ENCODE peak calls at places on chromosomes 5 and 9, in nine cellular contexts. J is adipocyte; Y is pancreas; E is CD8-positive, alpha-beta memory T cell; L is right lobe of liver; V is tibial nerve; S is heart right ventricle; P is HepG2; X is heart left ventricle. F is an unnamed sample. For H3K4me1, the result is how much of the 10 kb centered on the place peaks cover.

GRCh38 chr9:35914307-35914807 is 5.1 kb downstream of the SPAAR start:
- DNase-seq in J (no peak), Y (peak), E (no peak), L (peak), V (no peak), S (peak), P (peak), X (peak), F (peak)

GRCh38 chr5:91469517-91470165 is 86.5 kb upstream of the ARRDC3 start:
- DNase-seq in J (no peak), Y (no peak), E (no peak), L (no peak), V (peak), S (no peak), P (no peak), X (no peak), F (no peak)

GRCh38 chr5:28495876-28496275 is 1457.5 kb upstream of the CDH9 start:
- DNase-seq in J (no peak), Y (no peak), E (no peak), L (no peak), V (no peak), S (no peak), P (no peak), X (no peak), F (no peak)

GRCh38 chr9:35000535-35001284 is 11.2 kb downstream of the DNAJB5 start:
- DNase-seq in J (no peak), Y (no peak), E (no peak), L (no peak), V (no peak), S (no peak), P (no peak), X (no peak), F (no peak)

GRCh38 chr9:33138768-33139167 is 28.4 kb downstream of the B4GALT1 start:
- DNase-seq in J (no peak), Y (no peak), E (no peak), L (peak), V (no peak), S (no peak), P (no peak), X (no peak), F (no peak)

GRCh38 chr9:124493218-124493617 is 14.0 kb downstream of the NR5A1 start:
- DNase-seq in J (no peak), Y (no peak), E (no peak), L (no peak), V (no peak), S (no peak), P (no peak), X (no peak), F (no peak)

GRCh38 chr5:1246711-1247431 is 21.7 kb downstream of the SLC6A18 start:
- DNase-seq in J (peak), Y (peak), E (no peak), L (peak), V (no peak), S (peak), P (peak), X (no peak), F (peak)

GRCh38 chr5:93572101-93572772 is 8.8 kb downstream of the NR2F1-AS1 start:
- DNase-seq in J (no peak), Y (peak), E (no peak), L (no peak), V (no peak), S (no peak), P (no peak), X (no peak), F (no peak)

GRCh38 chr5:172224996-172225395 is 31.0 kb downstream of the EFCAB9 start:
- DNase-seq in J (no peak), Y (no peak), E (no peak), L (no peak), V (no peak), S (no peak), P (no peak), X (no peak), F (no peak)

GRCh38 chr5:53779541-53779981 is 219.1 kb downstream of the NDUFS4 start:
- DNase-seq in J (peak), Y (no peak), E (no peak), L (no peak), V (peak), S (peak), P (no peak), X (peak), F (no peak)

DNA sequence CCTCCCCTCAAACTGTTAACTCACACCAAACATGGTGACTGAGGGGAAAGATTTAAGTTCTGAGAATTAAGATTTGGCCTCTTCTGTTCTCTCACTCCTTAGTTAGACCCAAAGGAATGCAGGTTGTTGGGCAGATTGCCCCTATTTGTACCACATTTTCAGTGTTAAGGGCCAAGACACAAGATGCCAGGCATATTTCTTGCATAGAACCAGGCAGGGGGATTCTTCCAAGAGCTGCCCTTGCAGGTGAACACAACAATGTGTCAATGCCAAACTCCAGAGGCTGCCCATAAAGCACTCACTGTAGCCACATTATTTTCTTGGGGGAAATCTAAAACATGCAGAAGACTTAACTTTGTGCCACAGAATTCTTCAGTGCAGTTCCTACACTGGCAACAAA is 14.7 kb downstream of the MPDZ start:
- DNase-seq in J (no peak), Y (no peak), E (no peak), L (no peak), V (no peak), S (no peak), P (no peak), X (no peak), F (no peak)
- H3K4me1 ChIP-seq in J (under half), Y (under half), E (under half), L (under half), V (under half), S (under half), P (under half), X (half or more), F (under half)

DNA sequence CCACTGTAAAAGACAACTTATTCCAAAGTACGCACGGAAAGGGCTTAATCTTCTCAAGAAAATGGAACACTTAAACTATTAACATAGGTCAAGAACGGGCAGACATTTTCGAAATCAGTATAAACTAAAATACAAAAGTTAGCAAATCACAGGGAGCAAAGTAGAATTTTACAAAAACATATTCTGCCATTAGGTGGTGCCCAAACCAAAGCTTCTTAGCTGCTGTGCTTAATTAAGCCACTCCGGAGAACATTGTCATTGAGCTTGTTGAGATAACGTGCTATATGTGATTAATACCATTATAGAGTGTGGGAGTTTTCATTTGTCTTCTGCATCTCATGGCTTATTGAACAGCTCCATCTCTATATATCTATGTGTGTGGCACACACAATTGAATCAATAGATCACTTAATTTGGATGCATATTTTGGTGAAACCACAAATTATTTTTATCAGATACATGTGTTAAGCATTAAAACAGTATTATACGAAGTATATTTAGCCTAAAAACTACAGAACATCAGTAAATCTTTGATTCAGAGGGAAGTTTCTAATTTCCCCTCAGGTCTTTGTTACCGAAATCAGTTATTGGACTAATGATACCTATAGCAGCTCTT is 23.4 kb downstream of the UBLCP1 start:
- DNase-seq in J (peak), Y (no peak), E (no peak), L (no peak), V (no peak), S (no peak), P (peak), X (no peak), F (no peak)
- H3K4me1 ChIP-seq in J (under half), Y (under half), E (under half), L (under half), V (under half), S (under half), P (under half), X (under half), F (under half)

GRCh38 chr9:72945391-72945790 is 7.5 kb downstream of the ALDH1A1 start:
- DNase-seq in J (no peak), Y (no peak), E (no peak), L (no peak), V (no peak), S (no peak), P (no peak), X (no peak), F (no peak)

GRCh38 chr9:72946821-72947220 is 6.0 kb downstream of the ALDH1A1 start:
- DNase-seq in J (no peak), Y (no peak), E (no peak), L (no peak), V (no peak), S (no peak), P (no peak), X (no peak), F (no peak)

GRCh38 chr9:72943844-72944462 is 8.9 kb downstream of the ALDH1A1 start:
- DNase-seq in J (no peak), Y (no peak), E (no peak), L (no peak), V (no peak), S (no peak), P (no peak), X (no peak), F (no peak)

GRCh38 chr9:72947987-72948465 is 4.8 kb downstream of the ALDH1A1 start:
- DNase-seq in J (no peak), Y (no peak), E (no peak), L (peak), V (no peak), S (no peak), P (peak), X (no peak), F (no peak)

DNA sequence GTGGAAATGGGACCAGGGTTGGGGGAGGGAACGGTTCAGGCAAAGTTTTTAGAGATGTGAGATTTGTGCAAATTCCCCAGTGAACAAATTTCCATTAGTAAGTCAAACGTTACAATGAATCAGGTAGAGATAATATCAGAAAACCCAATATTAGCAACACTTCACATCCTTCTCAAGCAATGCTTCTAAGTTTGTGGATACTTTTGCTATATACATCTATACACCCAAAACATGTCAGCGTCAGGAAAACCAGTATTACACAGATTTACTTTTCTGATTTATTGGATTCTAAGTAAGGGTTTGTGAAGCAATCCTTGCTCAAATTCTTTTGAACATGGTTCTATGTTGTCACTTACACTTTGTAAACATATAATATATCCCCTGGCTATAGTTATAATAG is 6.5 kb downstream of the ALDH1A1 start:
- DNase-seq in J (no peak), Y (no peak), E (no peak), L (no peak), V (no peak), S (no peak), P (no peak), X (no peak), F (no peak)
- H3K4me1 ChIP-seq in J (under half), Y (under half), E (under half), L (under half), V (under half), S (under half), P (half or more), X (under half), F (under half)

DNA sequence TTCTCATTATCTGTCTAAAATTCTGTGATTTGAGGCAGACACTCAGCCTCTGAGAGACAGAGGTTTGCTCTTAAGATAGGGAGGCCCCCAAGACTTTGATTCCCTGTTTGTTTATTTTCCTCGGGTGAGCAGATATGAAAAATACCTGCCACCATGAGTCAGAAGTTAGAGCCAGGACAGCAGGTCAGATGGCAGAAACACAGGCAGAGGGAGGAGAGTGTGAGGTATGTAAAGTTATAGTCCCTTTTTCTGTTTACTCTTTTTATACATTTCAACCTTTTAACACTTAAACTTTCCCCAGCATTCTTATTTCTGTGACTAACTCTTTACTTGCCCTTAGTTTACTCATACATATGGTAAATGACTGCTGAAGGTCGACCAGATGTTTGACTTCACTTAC is 383.7 kb downstream of the NTRK2 start:
- DNase-seq in J (no peak), Y (no peak), E (no peak), L (no peak), V (no peak), S (no peak), P (no peak), X (no peak), F (no peak)
- H3K4me1 ChIP-seq in J (under half), Y (under half), E (under half), L (under half), V (under half), S (under half), P (under half), X (under half), F (under half)